ENCODE peak calls at places on chromosomes 7 and 10, in four cellular contexts. C, A, H and O are unnamed samples.
A peak's percentile ranks its signal among the peaks of the same experiment; 100 is the strongest.

GRCh38 chr7:102236592-102237287 is 49.9 kb upstream of the SH2B2 start:
- DNase-seq in H (peak; percentile 46), C (peak; percentile 57), A (peak; percentile 47), O (peak; percentile 89)

GRCh38 chr10:17375936-17376584 is 78.3 kb downstream of the ST8SIA6 start:
- DNase-seq in A (no peak), C (no peak), H (no peak), O (peak; percentile 13)

GRCh38 chr10:88156341-88156740 is 292.9 kb downstream of the PTEN start:
- DNase-seq in H (no peak), A (no peak), C (peak; percentile 68), O (no peak)

GRCh38 chr7:141698247-141699015 is 3.5 kb downstream of the DENND11 start:
- DNase-seq in C (no peak), H (no peak), A (no peak), O (peak; percentile 26)

GRCh38 chr7:7261863-7262262 is 79.5 kb downstream of the C1GALT1 start:
- DNase-seq in H (no peak), A (no peak), C (no peak), O (no peak)

GRCh38 chr10:83582407-83583095 is 556.8 kb upstream of the GHITM start:
- DNase-seq in C (no peak), A (no peak), H (no peak), O (no peak)

GRCh38 chr10:1398626-1399410 is 338.5 kb downstream of the ADARB2 start:
- DNase-seq in H (no peak), A (no peak), C (no peak), O (no peak)

GRCh38 chr10:125929613-125930012 is 33.2 kb downstream of the FANK1 start:
- DNase-seq in C (no peak), A (no peak), H (no peak), O (no peak)

GRCh38 chr10:49761789-49762565 is at the start of gene OGDHL:
- DNase-seq in A (peak; percentile 42), C (peak; percentile 8), H (peak; percentile 75), O (peak; percentile 91)

GRCh38 chr10:96720422-96721206 is at the start of gene PIK3AP1:
- DNase-seq in A (peak; percentile 54), H (peak; percentile 83), C (no peak), O (peak; percentile 91)

DNA sequence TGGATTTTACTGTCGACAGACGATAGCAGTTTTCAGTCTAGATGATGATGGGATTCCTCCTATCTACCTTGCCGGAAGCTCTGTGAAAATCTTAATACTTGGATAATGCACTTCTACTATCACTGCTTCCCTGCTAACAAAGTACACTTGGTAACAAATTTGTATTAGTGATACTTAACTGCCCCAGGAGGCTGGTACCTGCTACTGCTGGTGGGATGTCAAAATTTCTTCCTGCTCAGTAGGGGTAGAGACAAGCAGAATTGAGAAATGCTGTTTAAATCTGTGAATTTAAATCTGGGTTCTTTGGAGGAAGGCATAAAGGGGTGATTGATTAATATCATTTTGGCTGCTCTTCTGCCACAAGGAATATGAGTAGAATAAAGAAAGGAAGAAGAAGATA is 99.8 kb upstream of the STRIP2 start:
- DNase-seq in H (no peak), C (no peak), A (no peak), O (no peak)
- TF ChIP-seq CTCF in H (no peak), C (no peak), A (no peak), O (no peak)

DNA sequence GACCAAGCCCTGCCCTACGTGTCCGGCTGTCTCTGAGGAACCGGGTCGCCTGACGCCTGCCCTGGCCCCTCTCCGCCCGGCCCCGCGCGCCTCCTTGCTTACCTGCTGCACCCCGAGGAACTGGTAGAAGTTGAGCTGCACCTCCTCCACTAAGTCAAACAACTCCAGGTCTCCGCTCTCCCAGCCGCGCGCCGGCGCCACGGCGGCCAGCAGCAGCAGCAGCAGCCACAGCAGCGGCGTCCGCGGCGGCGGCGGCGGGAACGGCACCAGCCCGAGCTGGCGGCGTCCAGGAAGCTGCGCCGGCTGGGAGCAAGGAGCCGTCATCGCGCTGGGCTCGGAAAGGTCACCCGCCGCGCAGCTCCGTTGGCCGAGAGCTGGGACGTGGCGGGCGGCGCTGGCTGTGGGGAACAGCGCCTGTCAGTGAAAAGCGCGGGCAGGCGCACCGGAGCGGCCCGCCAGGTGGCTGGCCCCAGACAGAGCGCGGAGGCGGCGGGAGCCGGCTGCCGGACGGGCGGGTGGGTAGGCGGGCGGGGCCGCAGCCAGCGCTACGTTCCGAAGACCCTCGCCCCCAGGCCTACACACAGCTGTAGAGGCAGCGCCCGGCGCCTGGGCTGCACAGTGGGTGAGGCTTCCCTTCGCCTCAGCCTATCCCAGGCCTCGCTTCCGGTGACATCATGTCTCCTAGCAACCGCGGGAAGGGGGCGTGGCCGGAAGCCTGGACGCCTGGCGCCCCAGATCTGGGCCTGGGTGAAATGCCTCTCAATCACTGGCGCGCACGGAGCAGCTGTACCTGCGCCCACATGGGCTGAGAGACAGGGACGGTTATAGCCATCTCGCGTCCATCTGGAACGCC is at the start of gene DNAJC1:
- DNase-seq in A (peak; percentile 99), H (peak; percentile 99), C (peak; percentile 90), O (peak; percentile 95)
- TF ChIP-seq CTCF in A (no peak), H (peak; percentile 7), C (no peak), O (no peak)

GRCh38 chr10:71815515-71816130 is 35.4 kb downstream of the PSAP start:
- DNase-seq in A (no peak), C (no peak), H (no peak), O (no peak)

GRCh38 chr10:71816931-71817631 is 34.0 kb downstream of the PSAP start:
- DNase-seq in A (no peak), H (no peak), C (no peak), O (no peak)

GRCh38 chr10:71816421-71816851 is 34.6 kb downstream of the PSAP start:
- DNase-seq in H (no peak), A (no peak), C (no peak), O (no peak)

GRCh38 chr10:71812913-71813590 is 38.0 kb downstream of the PSAP start:
- DNase-seq in A (no peak), C (no peak), H (no peak), O (no peak)

DNA sequence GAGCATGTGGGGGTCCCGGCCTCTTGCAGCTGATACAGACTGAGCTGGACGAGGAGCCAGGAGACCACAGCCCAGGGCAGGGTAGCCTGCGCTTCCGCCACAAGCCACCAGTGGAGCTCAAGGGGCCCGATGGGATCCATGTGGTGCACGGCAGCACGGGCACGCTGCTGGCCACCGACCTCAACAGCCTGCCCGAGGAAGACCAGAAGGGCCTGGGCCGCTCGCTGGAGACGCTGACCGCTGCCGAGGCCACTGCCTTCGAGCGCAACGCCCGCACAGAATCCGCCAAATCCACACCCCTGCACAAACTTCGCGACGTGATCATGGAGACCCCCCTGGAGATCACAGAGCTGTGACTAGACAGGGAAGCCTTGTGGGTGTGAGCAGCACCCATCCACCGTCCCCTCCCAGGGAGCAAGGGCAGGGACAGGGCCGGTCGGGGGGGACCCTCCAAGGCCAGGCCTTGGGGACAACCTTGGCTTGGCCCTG is 36.1 kb downstream of the PSAP start:
- DNase-seq in A (no peak), C (no peak), H (no peak), O (no peak)
- TF ChIP-seq CTCF in A (no peak), C (no peak), H (no peak), O (no peak)

GRCh38 chr7:122902751-122903495 is 16.7 kb upstream of the CADPS2 start:
- DNase-seq in H (no peak), A (no peak), C (peak; percentile 1), O (no peak)
- TF ChIP-seq CTCF in H (peak; percentile 46), A (no peak), C (peak; percentile 19), O (no peak)

GRCh38 chr7:44200699-44201461 is at the start of gene YKT6:
- DNase-seq in A (peak; percentile 91), H (peak; percentile 98), C (peak; percentile 90), O (peak; percentile 99)
- TF ChIP-seq CTCF in A (peak; percentile 59), H (peak; percentile 56), C (peak; percentile 25), O (peak; percentile 27)

GRCh38 chr7:112362053-112362650 is 88.1 kb upstream of the IFRD1 start:
- DNase-seq in C (peak; percentile 15), H (no peak), A (no peak), O (no peak)
- TF ChIP-seq CTCF in C (no peak), H (no peak), A (no peak), O (no peak)

GRCh38 chr7:43353902-43354301 is 229.0 kb upstream of the STK17A start:
- DNase-seq in A (no peak), C (no peak), H (no peak), O (no peak)
- TF ChIP-seq CTCF in A (no peak), C (no peak), H (peak; percentile 12), O (no peak)